ENCODE peak calls at places on chromosome 5, in four cellular contexts. O is choroid plexus epithelial cell, W is NCI-H345, Y is HCT116. J is an unnamed sample.
A peak's percentile ranks its signal among the peaks of the same experiment; 100 is the strongest.

GRCh38 chr5:51271261-51271660 is 112.0 kb upstream of the ISL1 start:
- DNase-seq in O (no peak), W (no peak), Y (no peak), J (no peak)

GRCh38 chr5:141878186-141878770 is at the start of gene PCDH1:
- DNase-seq in O (peak; percentile 36), W (peak; percentile 61), Y (no peak), J (no peak)

GRCh38 chr5:160961030-160961429 is 109.0 kb upstream of the ATP10B start:
- DNase-seq in O (no peak), W (no peak), Y (no peak), J (no peak)

GRCh38 chr5:139481122-139481533 is 1.4 kb downstream of the STING1 start:
- DNase-seq in O (no peak), W (no peak), Y (no peak), J (no peak)

GRCh38 chr5:149728303-149728702 is 1.8 kb upstream of the PPARGC1B start:
- DNase-seq in O (no peak), W (no peak), Y (no peak), J (no peak)

GRCh38 chr5:114504560-114504959 is 142.7 kb downstream of the KCNN2 start:
- DNase-seq in O (no peak), W (no peak), Y (no peak), J (no peak)

GRCh38 chr5:180290568-180291233 is 1.2 kb downstream of the MAPK9 start:
- DNase-seq in O (no peak), W (no peak), Y (no peak), J (no peak)

GRCh38 chr5:178992291-178992895 is 2.7 kb downstream of the GRM6 start:
- DNase-seq in O (no peak), W (no peak), Y (no peak), J (no peak)

GRCh38 chr5:3511774-3512173 is 83.9 kb upstream of the IRX1 start:
- DNase-seq in O (no peak), W (no peak), Y (no peak), J (no peak)

GRCh38 chr5:120394259-120394658 is 69.8 kb upstream of the PRR16 start:
- DNase-seq in O (peak; percentile 22), W (no peak), Y (no peak), J (no peak)